ENCODE peak calls at places on chromosomes 11 and 22, in eight cellular contexts. O, V, B, H, X, E, Y and R are unnamed samples.

GRCh38 chr11:57228600-57228999 is 8.4 kb downstream of the APLNR start:
- DNase-seq in E (no peak), Y (no peak), X (no peak), V (no peak), O (no peak), B (no peak), H (no peak), R (no peak)

GRCh38 chr22:39468487-39469325 is 11.9 kb downstream of the MGAT3 start:
- DNase-seq in X (no peak), V (no peak), O (no peak), Y (peak), E (no peak), H (no peak), B (no peak), R (no peak)

GRCh38 chr11:65185869-65186341 is 4.2 kb downstream of the CAPN1 start:
- DNase-seq in H (no peak), Y (no peak), B (no peak), V (no peak), X (no peak), O (no peak), E (no peak), R (no peak)

GRCh38 chr11:125626381-125626950 is 1.5 kb downstream of the CHEK1 start:
- DNase-seq in B (peak), V (peak), X (no peak), O (no peak), H (peak), E (no peak), Y (peak), R (peak)

GRCh38 chr22:42869463-42869862 is 12.4 kb upstream of the ARFGAP3 start:
- DNase-seq in B (no peak), O (no peak), E (no peak), V (no peak), H (no peak), X (no peak), Y (no peak), R (no peak)

GRCh38 chr22:50604623-50605348 is 4.2 kb downstream of the MAPK8IP2 start:
- DNase-seq in B (no peak), V (peak), E (no peak), H (no peak), X (no peak), Y (no peak), O (no peak), R (no peak)

GRCh38 chr11:66882540-66882939 is 25.7 kb downstream of the LRFN4 start:
- DNase-seq in X (no peak), O (no peak), V (no peak), E (no peak), Y (no peak), B (no peak), H (no peak), R (no peak)

GRCh38 chr22:31800065-31800464 is 46.2 kb downstream of the DEPDC5 start:
- DNase-seq in B (no peak), Y (no peak), O (no peak), H (no peak), E (no peak), V (no peak), X (no peak), R (no peak)

GRCh38 chr11:79244175-79244804 is 196.5 kb downstream of the TENM4 start:
- DNase-seq in B (no peak), E (no peak), X (peak), H (no peak), O (no peak), Y (no peak), V (no peak), R (no peak)

GRCh38 chr11:130146797-130147196 is 12.8 kb upstream of the ST14 start:
- DNase-seq in H (no peak), Y (no peak), O (no peak), X (no peak), B (no peak), E (no peak), V (no peak), R (no peak)

GRCh38 chr11:120217941-120218694 is 7.3 kb downstream of the OAF start:
- DNase-seq in O (no peak), X (no peak), E (no peak), H (no peak), B (no peak), V (no peak), Y (no peak), R (no peak)

GRCh38 chr11:110090466-110091026 is 2.6 kb upstream of the ZC3H12C start:
- DNase-seq in O (no peak), H (no peak), Y (no peak), B (no peak), V (no peak), X (no peak), E (no peak), R (no peak)

GRCh38 chr11:65646921-65647701 is 9.2 kb downstream of the SIPA1 start:
- DNase-seq in E (peak), H (no peak), Y (peak), X (peak), O (no peak), B (no peak), V (no peak), R (peak)

GRCh38 chr11:103125462-103125861 is 16.2 kb downstream of the DYNC2H1 start:
- DNase-seq in B (no peak), X (no peak), Y (no peak), V (no peak), E (no peak), H (no peak), O (no peak), R (no peak)

GRCh38 chr11:129640671-129641070 is 175.0 kb upstream of the TMEM45B start:
- DNase-seq in E (no peak), Y (no peak), V (no peak), H (no peak), B (no peak), O (no peak), X (no peak), R (no peak)

GRCh38 chr11:14541180-14541579 is 21.0 kb upstream of the PSMA1 start:
- DNase-seq in B (peak), O (no peak), H (no peak), E (no peak), V (no peak), X (peak), Y (no peak), R (no peak)

GRCh38 chr22:31613286-31613903 is 48.6 kb downstream of the PISD start:
- DNase-seq in X (no peak), V (no peak), E (no peak), H (no peak), Y (peak), B (no peak), O (no peak), R (no peak)

GRCh38 chr11:17388609-17389204 is at the start of gene KCNJ11:
- DNase-seq in E (peak), O (no peak), B (peak), X (no peak), V (peak), Y (no peak), H (no peak), R (peak)

GRCh38 chr22:20117656-20118571 is 888 bp upstream of the TRMT2A start:
- DNase-seq in X (no peak), H (peak), B (no peak), Y (no peak), E (no peak), V (peak), O (no peak), R (no peak)

GRCh38 chr11:76799061-76799804 is 16.1 kb downstream of the TSKU start:
- DNase-seq in Y (peak), O (no peak), H (peak), V (peak), E (peak), X (peak), B (peak), R (peak)

GRCh38 chr22:19710020-19710768 is 4.1 kb upstream of the SEPTIN5 start:
- DNase-seq in B (no peak), X (no peak), V (no peak), H (no peak), O (no peak), E (peak), Y (no peak), R (no peak)

GRCh38 chr22:22709719-22710445 is 65.5 kb downstream of the GGTLC2 start:
- DNase-seq in B (no peak), O (no peak), H (no peak), X (no peak), E (peak), V (no peak), Y (no peak), R (no peak)

GRCh38 chr22:42866100-42866499 is 9.0 kb upstream of the ARFGAP3 start:
- DNase-seq in Y (no peak), V (no peak), H (no peak), O (no peak), B (no peak), E (no peak), X (no peak), R (no peak)